ENCODE peak calls at places on chromosomes 2 and 18, in four cellular contexts. Z is kidney, U is body of pancreas, F is pancreas. S is an unnamed sample.

GRCh38 chr18:78232196-78232595 is 747.4 kb upstream of the SALL3 start:
- DNase-seq in F (no peak), U (no peak), Z (no peak), S (no peak)

GRCh38 chr2:179455824-179456223 is 191.2 kb upstream of the SESTD1 start:
- DNase-seq in U (no peak), Z (no peak), F (no peak), S (no peak)

GRCh38 chr2:172811027-172811426 is 75.4 kb downstream of the RAPGEF4 start:
- DNase-seq in U (no peak), Z (no peak), F (no peak), S (no peak)

GRCh38 chr2:190111166-190111565 is 48.6 kb upstream of the MSTN start:
- DNase-seq in Z (no peak), F (no peak), U (no peak), S (no peak)

GRCh38 chr2:238327751-238328150 is 7.4 kb downstream of the TRAF3IP1 start:
- DNase-seq in F (no peak), Z (no peak), U (no peak), S (no peak)

GRCh38 chr2:200086911-200087310 is 131.5 kb downstream of the MAIP1 start:
- DNase-seq in Z (no peak), U (peak), F (no peak), S (no peak)

GRCh38 chr18:54235871-54236270 is 11.4 kb upstream of the MBD2 start:
- DNase-seq in F (no peak), Z (no peak), U (no peak), S (no peak)

GRCh38 chr18:8847066-8847755 is 141.9 kb downstream of the MTCL1 start:
- DNase-seq in F (no peak), Z (no peak), U (no peak), S (no peak)

GRCh38 chr2:3311601-3312000 is 66.0 kb downstream of the EIPR1 start:
- DNase-seq in F (no peak), Z (peak), U (no peak), S (no peak)

GRCh38 chr2:113872201-113872600 is 17.7 kb upstream of the ACTR3 start:
- DNase-seq in U (no peak), F (no peak), Z (no peak), S (no peak)

GRCh38 chr18:23618862-23619387 is 32.6 kb upstream of the NPC1 start:
- DNase-seq in Z (no peak), F (no peak), U (no peak), S (no peak)

GRCh38 chr2:108215794-108216211 is 24.0 kb upstream of the SULT1C3 start:
- DNase-seq in U (peak), F (no peak), Z (no peak), S (no peak)

GRCh38 chr2:230335461-230335863 is 8.5 kb downstream of the SP140L start:
- DNase-seq in U (no peak), F (no peak), Z (no peak), S (no peak)

GRCh38 chr2:58925676-58926081 is 684.6 kb upstream of the FANCL start:
- DNase-seq in Z (no peak), U (no peak), F (no peak), S (no peak)

GRCh38 chr2:86223098-86223681 is 23.9 kb downstream of the MRPL35 start:
- DNase-seq in Z (no peak), F (peak), U (peak), S (no peak)

GRCh38 chr2:75574106-75574505 is 13.4 kb upstream of the EVA1A start:
- DNase-seq in U (no peak), F (no peak), Z (no peak), S (no peak)

GRCh38 chr2:125313806-125314205 is 1288.7 kb downstream of the CNTNAP5 start:
- DNase-seq in Z (no peak), U (peak), F (no peak), S (no peak)
- TF ChIP-seq CTCF in Z (no peak), U (no peak), F (no peak), S (no peak)

DNA sequence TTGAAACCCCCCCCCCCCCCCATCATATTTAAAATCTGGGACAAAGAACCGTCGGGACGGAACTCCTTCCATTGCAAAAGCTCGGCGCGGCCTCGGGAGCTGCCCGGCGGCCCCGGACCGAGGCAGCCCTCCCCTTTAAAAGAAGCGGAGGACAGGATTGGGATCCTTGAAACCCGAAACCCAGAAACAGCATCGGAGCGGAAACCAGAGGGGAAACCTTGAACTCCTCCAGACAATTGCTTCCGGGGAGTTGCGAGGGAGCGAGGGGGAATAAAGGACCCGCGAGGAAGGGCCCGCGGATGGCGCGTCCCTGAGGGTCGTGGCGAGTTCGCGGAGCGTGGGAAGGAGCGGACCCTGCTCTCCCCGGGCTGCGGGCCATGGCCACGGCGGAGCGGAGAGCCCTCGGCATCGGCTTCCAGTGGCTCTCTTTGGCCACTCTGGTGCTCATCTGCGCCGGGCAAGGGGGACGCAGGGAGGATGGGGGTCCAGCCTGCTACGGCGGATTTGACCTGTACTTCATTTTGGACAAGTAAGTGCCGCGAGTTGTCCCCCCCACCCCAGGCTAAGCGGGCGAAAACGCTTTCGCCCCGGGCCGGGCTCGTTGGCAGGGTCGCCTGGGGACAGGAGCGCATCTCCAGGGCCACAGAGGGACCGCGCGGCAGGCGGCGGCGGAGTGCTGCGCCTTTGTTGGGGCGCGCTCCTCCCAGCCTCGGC is at the start of gene ANTXR1:
- DNase-seq in F (no peak), Z (peak), U (peak), S (peak)
- TF ChIP-seq CTCF in F (no peak), Z (no peak), U (no peak), S (peak)

GRCh38 chr2:242085941-242086621 is 216.6 kb downstream of the RTP5 start:
- DNase-seq in U (peak), F (peak), Z (no peak), S (no peak)
- TF ChIP-seq CTCF in U (no peak), F (no peak), Z (no peak), S (no peak)

GRCh38 chr2:79630060-79630459 is 117.2 kb downstream of the CTNNA2 start:
- DNase-seq in U (no peak), Z (peak), F (no peak), S (no peak)
- TF ChIP-seq CTCF in U (no peak), Z (no peak), F (no peak), S (no peak)

GRCh38 chr18:55779711-55780590 is 192.0 kb upstream of the TCF4 start:
- DNase-seq in F (no peak), Z (peak), U (peak), S (no peak)
- TF ChIP-seq CTCF in F (no peak), Z (no peak), U (no peak), S (no peak)

GRCh38 chr18:62196079-62196478 is 9.0 kb downstream of the RELCH start:
- DNase-seq in U (no peak), Z (no peak), F (no peak), S (no peak)
- TF ChIP-seq CTCF in U (no peak), Z (no peak), F (no peak), S (no peak)

GRCh38 chr2:151237422-151238012 is 24.1 kb downstream of the RBM43 start:
- DNase-seq in Z (no peak), F (no peak), U (no peak), S (no peak)
- TF ChIP-seq CTCF in Z (no peak), F (no peak), U (no peak), S (no peak)

GRCh38 chr2:171225302-171225980 is 64.7 kb upstream of the TLK1 start:
- DNase-seq in Z (no peak), U (no peak), F (no peak), S (no peak)
- TF ChIP-seq CTCF in Z (no peak), U (no peak), F (no peak), S (no peak)

GRCh38 chr2:65317841-65318240 is 90.2 kb downstream of the ACTR2 start:
- DNase-seq in Z (no peak), F (no peak), U (no peak), S (no peak)

GRCh38 chr2:65319674-65320041 is 92.0 kb downstream of the ACTR2 start:
- DNase-seq in Z (no peak), U (no peak), F (no peak), S (no peak)

GRCh38 chr2:65319080-65319673 is 91.5 kb downstream of the ACTR2 start:
- DNase-seq in U (no peak), F (no peak), Z (no peak), S (no peak)

GRCh38 chr2:65316072-65316471 is 88.4 kb downstream of the ACTR2 start:
- DNase-seq in U (peak), Z (peak), F (no peak), S (no peak)

DNA sequence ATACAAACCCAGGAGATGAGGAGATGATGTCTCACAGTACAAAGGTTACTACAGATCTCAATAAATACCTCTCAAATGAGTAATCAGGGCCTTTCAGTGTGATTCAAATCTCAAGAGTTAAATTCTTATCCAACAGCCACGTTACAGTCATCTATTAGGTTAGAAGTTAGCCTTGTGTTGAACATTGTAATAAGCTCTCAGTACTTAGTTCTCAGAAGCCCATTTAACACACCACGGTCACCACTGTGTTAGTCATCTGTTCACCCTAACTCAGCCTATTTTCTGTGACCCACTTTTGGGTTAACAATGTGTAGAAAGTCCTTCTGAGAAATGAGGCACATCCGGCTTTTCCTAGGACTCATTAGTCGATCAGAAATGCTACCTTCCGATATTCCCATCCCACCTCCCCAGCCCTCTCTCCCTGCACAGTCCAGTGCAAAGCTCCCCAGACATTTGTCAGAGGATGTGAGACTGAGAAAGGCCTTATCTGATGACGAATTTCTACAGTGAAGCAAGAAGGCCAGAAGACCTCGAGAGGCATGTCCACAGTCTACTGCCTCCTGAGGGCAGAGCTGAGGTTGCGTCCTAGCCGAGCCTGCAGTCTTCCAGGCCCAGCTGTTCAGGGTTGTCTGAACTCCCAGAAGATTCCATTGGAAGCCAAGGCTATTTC is 92.5 kb downstream of the ACTR2 start:
- DNase-seq in U (no peak), F (no peak), Z (no peak), S (no peak)
- TF ChIP-seq CTCF in U (no peak), F (no peak), Z (no peak), S (no peak)

GRCh38 chr2:43524180-43524965 is 71.5 kb downstream of the THADA start:
- DNase-seq in Z (no peak), F (no peak), U (no peak), S (no peak)
- TF ChIP-seq CTCF in Z (peak), F (peak), U (no peak), S (no peak)